ENCODE peak calls at places on chromosomes 3 and 15, in four cellular contexts. M is foreskin fibroblast, N is fibroblast of the aortic adventitia, O is lower lobe of right lung. X is an unnamed sample.

GRCh38 chr3:195151866-195152526 is 119.0 kb downstream of the XXYLT1 start:
- DNase-seq in O (no peak), M (peak), N (peak), X (peak)

GRCh38 chr15:77723756-77724155 is 91.0 kb upstream of the LINGO1 start:
- DNase-seq in N (no peak), O (no peak), M (no peak), X (no peak)

GRCh38 chr3:163327086-163327485 is 1751.2 kb downstream of the SI start:
- DNase-seq in O (no peak), N (no peak), M (no peak), X (no peak)

GRCh38 chr3:122497425-122497824 is 17.3 kb downstream of the KPNA1 start:
- DNase-seq in N (peak), M (peak), O (no peak), X (no peak)

GRCh38 chr3:71305246-71306206 is 278.0 kb downstream of the FOXP1 start:
- DNase-seq in M (no peak), N (peak), O (no peak), X (peak)

GRCh38 chr3:186869253-186870235 is 27.0 kb downstream of the ADIPOQ start:
- DNase-seq in M (no peak), N (peak), O (no peak), X (no peak)

GRCh38 chr3:42871592-42872196 is 4.0 kb downstream of the CYP8B1 start:
- DNase-seq in N (no peak), M (no peak), O (no peak), X (no peak)

GRCh38 chr3:183984749-183985729 is 32.6 kb downstream of the ABCC5 start:
- DNase-seq in O (no peak), N (no peak), M (no peak), X (no peak)

GRCh38 chr3:3259181-3259580 is 79.7 kb upstream of the CRBN start:
- DNase-seq in M (no peak), O (no peak), N (no peak), X (no peak)

GRCh38 chr3:171187706-171188290 is 161.3 kb upstream of the SLC2A2 start:
- DNase-seq in N (peak), O (no peak), M (peak), X (no peak)

GRCh38 chr3:25895443-25895842 is 105.6 kb downstream of the OXSM start:
- DNase-seq in N (no peak), M (peak), O (no peak), X (no peak)

GRCh38 chr15:80699981-80700380 is 4.9 kb downstream of the ABHD17C start:
- DNase-seq in M (peak), O (no peak), N (no peak), X (no peak)

GRCh38 chr3:183161552-183162345 is 785 bp downstream of the LAMP3 start:
- DNase-seq in M (peak), N (peak), O (no peak), X (no peak)

GRCh38 chr3:170692720-170693119 is 106.8 kb upstream of the SLC7A14 start:
- DNase-seq in N (no peak), O (no peak), M (peak), X (no peak)

GRCh38 chr3:169218314-169218983 is 445.1 kb downstream of the MECOM start:
- DNase-seq in M (peak), N (peak), O (no peak), X (no peak)

GRCh38 chr3:195548046-195548445 is 4.9 kb upstream of the PPP1R2 start:
- DNase-seq in M (no peak), N (no peak), O (no peak), X (no peak)

GRCh38 chr3:123331006-123331405 is 117.9 kb downstream of the ADCY5 start:
- DNase-seq in O (peak), M (no peak), N (no peak), X (no peak)

GRCh38 chr15:42491540-42492225 is 742 bp upstream of the ZNF106 start:
- DNase-seq in M (peak), N (peak), O (no peak), X (peak)

GRCh38 chr3:123568034-123568433 is 16.8 kb downstream of the HACD2 start:
- DNase-seq in O (no peak), N (no peak), M (no peak), X (no peak)

GRCh38 chr3:125374501-125374995 is 577 bp downstream of the ZNF148 start:
- DNase-seq in M (peak), O (peak), N (peak), X (peak)

GRCh38 chr15:48385431-48385830 is 54.2 kb downstream of the DUT start:
- DNase-seq in M (peak), O (no peak), N (peak), X (no peak)

GRCh38 chr15:101615986-101616848 is 36.0 kb downstream of the TM2D3 start:
- DNase-seq in O (no peak), N (peak), M (peak), X (peak)

GRCh38 chr3:69200384-69201068 is 78.1 kb upstream of the LMOD3 start:
- DNase-seq in N (peak), M (peak), O (no peak), X (no peak)

GRCh38 chr3:82048711-82049110 is 287.3 kb upstream of the GBE1 start:
- DNase-seq in M (no peak), N (no peak), O (no peak), X (no peak)

GRCh38 chr3:82050382-82050781 is 288.9 kb upstream of the GBE1 start:
- DNase-seq in N (no peak), O (no peak), M (no peak), X (no peak)

DNA sequence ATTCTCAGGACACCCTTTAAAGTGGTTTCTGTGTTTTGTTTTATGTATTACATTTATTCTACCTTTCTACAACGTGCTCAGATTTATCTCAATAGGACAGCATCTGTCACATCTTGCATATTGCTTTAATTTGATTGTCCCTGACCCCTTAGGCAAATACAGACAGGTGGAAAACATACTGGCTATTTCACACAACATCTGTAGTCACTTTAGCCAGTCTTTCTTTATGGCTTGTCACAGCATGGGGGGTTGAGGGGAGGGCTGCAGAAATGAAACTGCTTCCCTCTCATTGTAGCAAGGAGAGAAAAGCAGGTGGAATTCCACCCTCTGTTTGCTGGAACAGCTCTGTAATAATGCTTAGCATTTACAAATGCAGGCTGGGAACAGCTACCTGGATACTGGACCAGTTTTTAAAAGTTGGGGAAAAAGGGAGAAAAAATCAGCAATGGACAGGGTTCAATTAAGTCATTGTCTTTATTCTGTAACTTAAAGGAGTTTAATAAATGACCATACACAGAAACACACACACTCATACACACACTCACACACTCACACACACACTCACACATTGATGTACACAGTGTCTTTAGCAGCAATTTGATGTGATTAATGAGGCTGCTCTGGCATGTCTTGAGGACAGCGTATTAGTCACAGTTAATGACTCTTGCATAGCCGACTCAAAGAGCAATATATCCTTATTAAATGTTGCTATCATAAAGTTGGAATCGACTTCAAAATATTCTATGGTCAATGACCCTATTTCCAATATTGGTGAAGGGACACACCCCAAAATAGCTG is 283.7 kb upstream of the GBE1 start:
- DNase-seq in N (no peak), O (no peak), M (no peak), X (no peak)
- H3K4me3 ChIP-seq in N (no peak), O (no peak), M (no peak), X (no peak)

GRCh38 chr3:45781271-45781670 is 15.1 kb downstream of the SLC6A20 start:
- DNase-seq in O (no peak), N (no peak), M (no peak), X (no peak)

GRCh38 chr3:45782381-45782780 is 14.0 kb downstream of the SLC6A20 start:
- DNase-seq in O (no peak), M (no peak), N (no peak), X (no peak)

GRCh38 chr3:45781841-45782240 is 14.5 kb downstream of the SLC6A20 start:
- DNase-seq in O (no peak), N (no peak), M (no peak), X (no peak)

GRCh38 chr3:45785626-45786150 is 10.6 kb downstream of the SLC6A20 start:
- DNase-seq in M (no peak), N (no peak), O (no peak), X (no peak)

DNA sequence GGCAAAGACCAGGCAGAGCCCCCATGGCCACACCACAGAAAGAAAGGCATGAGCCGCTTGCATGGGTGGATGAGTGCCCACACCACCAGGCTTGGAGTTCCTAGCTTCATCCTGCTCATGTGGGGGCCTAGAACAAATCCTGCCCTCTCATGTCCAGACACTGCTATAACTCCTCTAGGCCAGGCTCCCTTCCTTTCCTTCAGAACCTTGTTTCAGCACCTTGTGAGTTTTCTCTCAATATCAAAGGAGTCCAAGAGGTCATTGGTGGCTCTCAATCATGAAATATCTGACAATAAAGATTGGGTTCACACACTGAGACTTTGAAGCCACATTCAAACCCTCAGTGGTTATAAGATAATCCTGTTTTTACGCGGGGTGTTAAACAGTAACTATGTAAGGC is 12.7 kb downstream of the SLC6A20 start:
- DNase-seq in N (no peak), M (no peak), O (no peak), X (no peak)
- TF ChIP-seq CTCF in N (no peak), M (no peak), O (no peak), X (peak)

DNA sequence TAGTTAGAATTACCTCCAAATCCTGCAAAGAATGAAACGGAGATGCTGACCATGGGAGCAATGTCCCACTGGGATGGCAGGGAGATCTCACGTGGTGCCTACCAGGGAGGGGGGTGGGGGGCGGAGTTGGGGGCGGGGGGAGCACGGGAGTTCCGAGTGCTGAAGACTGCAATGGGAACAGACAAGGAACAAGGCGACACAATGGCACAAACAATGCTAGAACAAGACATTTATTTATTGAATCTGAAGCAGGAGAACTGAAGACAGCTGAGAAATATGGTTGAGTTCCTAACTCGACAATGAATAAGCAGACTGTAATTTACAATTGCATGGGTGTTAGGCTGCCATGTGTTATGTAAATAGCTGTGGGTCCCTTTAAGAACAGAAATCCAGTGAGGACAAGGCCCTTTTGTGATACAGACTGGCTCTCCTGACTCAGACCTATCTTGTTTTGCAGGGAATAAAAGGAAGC is 91.2 kb downstream of the AQP9 start:
- DNase-seq in M (peak), N (no peak), O (no peak), X (no peak)
- H3K4me3 ChIP-seq in M (no peak), N (no peak), O (no peak), X (no peak)

DNA sequence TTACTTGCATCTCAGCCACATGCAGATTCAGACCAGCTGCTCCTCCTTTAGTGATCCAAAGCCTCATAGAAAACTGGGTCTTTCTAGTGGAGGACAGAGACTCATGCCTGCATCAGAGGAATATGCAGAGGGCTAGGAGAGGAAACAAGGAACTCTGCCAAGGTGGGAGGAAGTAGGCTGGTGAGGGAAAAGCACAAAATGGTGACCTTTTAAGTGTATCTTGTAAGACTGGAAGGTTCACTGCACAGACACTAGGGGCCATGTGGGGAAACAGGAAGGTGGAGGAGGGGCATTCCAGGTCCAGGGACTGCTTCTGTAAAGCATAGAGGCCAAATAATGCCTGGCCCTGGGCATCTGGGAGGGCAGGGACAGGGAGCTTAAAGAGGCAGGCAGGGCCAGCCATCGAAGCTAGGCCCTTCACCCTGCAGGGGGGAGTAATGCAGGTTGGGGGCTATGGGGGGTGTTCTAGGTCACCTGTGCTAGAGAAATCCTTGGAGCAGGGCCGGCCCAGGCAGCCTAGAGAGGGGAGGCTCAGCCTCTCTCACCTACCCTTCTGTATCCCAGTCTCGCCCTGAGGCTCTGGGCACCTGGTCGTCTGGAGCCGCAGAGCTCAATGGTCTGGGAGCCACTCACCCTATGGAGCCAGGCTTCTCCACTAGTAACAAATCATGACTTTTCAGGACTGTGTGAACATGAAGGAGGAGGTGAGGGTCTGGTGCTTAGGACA is 117.7 kb downstream of the DNAJB8 start:
- DNase-seq in N (peak), O (peak), M (peak), X (no peak)
- TF ChIP-seq CTCF in N (no peak), O (no peak), M (no peak), X (no peak)

GRCh38 chr3:152320201-152320617 is 51.5 kb downstream of the MBNL1 start:
- DNase-seq in N (peak), M (no peak), O (no peak), X (no peak)
- H3K4me3 ChIP-seq in N (no peak), M (no peak), O (no peak), X (no peak)

GRCh38 chr15:60737217-60737616 is 258.3 kb upstream of the ICE2 start:
- DNase-seq in M (no peak), N (no peak), O (no peak), X (no peak)
- TF ChIP-seq CTCF in M (no peak), N (no peak), O (no peak), X (no peak)

DNA sequence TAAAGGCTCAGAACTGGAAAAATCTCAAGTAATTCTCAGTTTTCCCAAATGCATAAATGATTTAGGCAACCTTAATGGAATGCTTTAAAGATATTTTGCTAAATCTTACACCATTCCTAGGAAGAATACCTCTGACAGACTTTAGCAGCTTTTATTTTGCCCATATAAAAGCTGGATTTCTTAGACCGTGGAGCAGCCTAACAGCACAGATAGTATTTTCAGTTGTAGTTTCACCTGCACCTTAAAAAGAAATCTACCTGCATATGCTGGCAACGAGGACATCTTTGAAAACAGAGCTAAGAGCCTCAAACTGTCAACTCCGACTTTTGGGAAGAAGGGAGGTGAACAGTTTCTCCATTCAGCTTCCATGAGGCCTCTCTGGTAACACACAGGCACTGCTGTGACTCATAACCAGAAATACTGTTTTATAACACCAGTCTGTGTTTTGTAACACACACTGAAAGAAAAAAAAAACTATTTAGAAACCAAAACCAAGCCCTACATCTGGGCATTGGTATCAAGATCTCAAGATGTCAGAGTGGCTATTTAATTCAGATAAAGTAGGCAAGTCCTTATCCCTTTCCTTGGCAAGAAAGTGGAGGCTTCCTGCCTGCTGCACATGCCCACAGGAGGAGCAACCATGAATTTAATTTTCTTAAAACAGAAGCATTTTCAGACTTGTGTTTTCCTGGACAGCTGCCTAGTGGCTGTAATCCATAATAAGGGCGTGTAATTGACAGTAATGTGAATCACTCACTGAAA is 181.5 kb upstream of the ICE2 start:
- DNase-seq in N (peak), M (peak), O (no peak), X (peak)
- H3K4me3 ChIP-seq in N (no peak), M (no peak), O (peak), X (no peak)

DNA sequence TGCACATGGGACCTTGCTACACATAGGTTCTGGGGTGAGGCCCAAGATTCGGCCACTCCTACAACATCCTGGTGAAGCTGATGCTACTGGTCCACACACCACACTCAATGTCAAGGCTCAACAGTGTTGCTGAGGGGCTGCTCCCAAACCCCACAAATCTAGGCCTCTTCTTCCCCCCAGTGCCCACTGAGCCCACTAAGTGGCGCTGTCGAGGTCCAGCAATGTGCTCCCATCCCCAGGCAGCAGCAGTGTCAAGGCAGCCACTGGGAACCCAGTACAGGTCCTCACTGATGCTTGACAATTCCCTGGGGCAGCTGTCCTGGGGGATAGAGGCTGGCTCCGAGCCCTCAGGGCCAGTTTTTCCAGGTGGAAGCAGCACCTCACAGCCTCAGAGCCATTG is 21.5 kb downstream of the SCN5A start:
- DNase-seq in N (no peak), M (peak), O (no peak), X (no peak)
- TF ChIP-seq CTCF in N (peak), M (peak), O (peak), X (peak)

X was measured in retinal pigment epithelial cell.